ENCODE peak calls at places on chromosomes 6 and 20, in seven cellular contexts. One of them, this sample, is unnamed.

GRCh38 chr6:159044899-159045727 is at the start of gene TAGAP:
- DNase-seq in astrocyte of the cerebellum: no peak
- DNase-seq in endodermal cell: no peak
- DNase-seq in body of pancreas: peak
- DNase-seq in tibial artery: peak
- DNase-seq in CD8-positive, alpha-beta T cell: peak
- DNase-seq in nephron progenitor cell: no peak
- DNase-seq in this sample: peak

GRCh38 chr6:52157301-52157930 is 28.8 kb upstream of the IL17A start:
- DNase-seq in astrocyte of the cerebellum: no peak
- DNase-seq in endodermal cell: no peak
- DNase-seq in body of pancreas: no peak
- DNase-seq in tibial artery: no peak
- DNase-seq in CD8-positive, alpha-beta T cell: no peak
- DNase-seq in nephron progenitor cell: no peak
- DNase-seq in this sample: no peak

GRCh38 chr6:43129434-43130194 is 41.5 kb upstream of the SRF start:
- DNase-seq in astrocyte of the cerebellum: peak
- DNase-seq in endodermal cell: peak
- DNase-seq in body of pancreas: no peak
- DNase-seq in tibial artery: no peak
- DNase-seq in CD8-positive, alpha-beta T cell: no peak
- DNase-seq in nephron progenitor cell: peak
- DNase-seq in this sample: no peak

GRCh38 chr6:150813993-150814359 is 51.5 kb upstream of the MTHFD1L start:
- DNase-seq in astrocyte of the cerebellum: peak
- DNase-seq in endodermal cell: no peak
- DNase-seq in body of pancreas: no peak
- DNase-seq in tibial artery: no peak
- DNase-seq in CD8-positive, alpha-beta T cell: no peak
- DNase-seq in nephron progenitor cell: no peak
- DNase-seq in this sample: no peak

GRCh38 chr6:35449287-35449881 is 2.8 kb upstream of the FANCE start:
- DNase-seq in astrocyte of the cerebellum: no peak
- DNase-seq in endodermal cell: peak
- DNase-seq in body of pancreas: peak
- DNase-seq in tibial artery: no peak
- DNase-seq in CD8-positive, alpha-beta T cell: no peak
- DNase-seq in nephron progenitor cell: peak
- DNase-seq in this sample: peak

GRCh38 chr6:111534366-111534765 is 51.3 kb upstream of the REV3L start:
- DNase-seq in astrocyte of the cerebellum: peak
- DNase-seq in endodermal cell: no peak
- DNase-seq in body of pancreas: peak
- DNase-seq in tibial artery: no peak
- DNase-seq in CD8-positive, alpha-beta T cell: no peak
- DNase-seq in nephron progenitor cell: no peak
- DNase-seq in this sample: no peak

GRCh38 chr6:24131751-24132150 is 5.7 kb downstream of the NRSN1 start:
- DNase-seq in astrocyte of the cerebellum: no peak
- DNase-seq in endodermal cell: no peak
- DNase-seq in body of pancreas: no peak
- DNase-seq in tibial artery: no peak
- DNase-seq in CD8-positive, alpha-beta T cell: no peak
- DNase-seq in nephron progenitor cell: no peak
- DNase-seq in this sample: no peak

GRCh38 chr6:16199792-16200191 is 38.6 kb upstream of the GMPR start:
- DNase-seq in astrocyte of the cerebellum: no peak
- DNase-seq in endodermal cell: no peak
- DNase-seq in body of pancreas: no peak
- DNase-seq in tibial artery: no peak
- DNase-seq in CD8-positive, alpha-beta T cell: no peak
- DNase-seq in nephron progenitor cell: peak
- DNase-seq in this sample: no peak

GRCh38 chr6:149043476-149044130 is 273.9 kb upstream of the TAB2 start:
- DNase-seq in astrocyte of the cerebellum: no peak
- DNase-seq in endodermal cell: peak
- DNase-seq in body of pancreas: no peak
- DNase-seq in tibial artery: no peak
- DNase-seq in CD8-positive, alpha-beta T cell: no peak
- DNase-seq in nephron progenitor cell: peak
- DNase-seq in this sample: no peak

GRCh38 chr6:140636237-140636636 is 1261.8 kb upstream of the CITED2 start:
- DNase-seq in astrocyte of the cerebellum: no peak
- DNase-seq in endodermal cell: no peak
- DNase-seq in body of pancreas: no peak
- DNase-seq in tibial artery: no peak
- DNase-seq in CD8-positive, alpha-beta T cell: no peak
- DNase-seq in nephron progenitor cell: no peak
- DNase-seq in this sample: no peak

GRCh38 chr6:1310628-1311399 is 1.1 kb upstream of the FOXQ1 start:
- DNase-seq in astrocyte of the cerebellum: no peak
- DNase-seq in endodermal cell: peak
- DNase-seq in body of pancreas: peak
- DNase-seq in tibial artery: no peak
- DNase-seq in CD8-positive, alpha-beta T cell: no peak
- DNase-seq in nephron progenitor cell: peak
- DNase-seq in this sample: no peak

GRCh38 chr6:139029470-139030210 is 1.1 kb downstream of the ABRACL start:
- DNase-seq in astrocyte of the cerebellum: no peak
- DNase-seq in endodermal cell: peak
- DNase-seq in body of pancreas: peak
- DNase-seq in tibial artery: peak
- DNase-seq in CD8-positive, alpha-beta T cell: peak
- DNase-seq in nephron progenitor cell: peak
- DNase-seq in this sample: no peak

GRCh38 chr6:137798261-137798660 is 68.8 kb upstream of the TNFAIP3 start:
- DNase-seq in astrocyte of the cerebellum: no peak
- DNase-seq in endodermal cell: no peak
- DNase-seq in body of pancreas: no peak
- DNase-seq in tibial artery: no peak
- DNase-seq in CD8-positive, alpha-beta T cell: no peak
- DNase-seq in nephron progenitor cell: no peak
- DNase-seq in this sample: no peak

GRCh38 chr6:140393665-140394064 is 1019.2 kb upstream of the CITED2 start:
- DNase-seq in astrocyte of the cerebellum: no peak
- DNase-seq in endodermal cell: no peak
- DNase-seq in body of pancreas: no peak
- DNase-seq in tibial artery: no peak
- DNase-seq in CD8-positive, alpha-beta T cell: no peak
- DNase-seq in nephron progenitor cell: no peak
- DNase-seq in this sample: no peak

GRCh38 chr20:17226410-17227198 is at the start of gene PCSK2:
- DNase-seq in astrocyte of the cerebellum: peak
- DNase-seq in endodermal cell: peak
- DNase-seq in body of pancreas: peak
- DNase-seq in tibial artery: no peak
- DNase-seq in CD8-positive, alpha-beta T cell: no peak
- DNase-seq in nephron progenitor cell: peak
- DNase-seq in this sample: no peak

GRCh38 chr6:16690244-16691142 is 70.8 kb downstream of the ATXN1 start:
- DNase-seq in astrocyte of the cerebellum: no peak
- DNase-seq in endodermal cell: no peak
- DNase-seq in body of pancreas: no peak
- DNase-seq in tibial artery: no peak
- DNase-seq in CD8-positive, alpha-beta T cell: no peak
- DNase-seq in nephron progenitor cell: no peak
- DNase-seq in this sample: no peak

GRCh38 chr6:52530351-52530750 is 46.5 kb downstream of the TRAM2 start:
- DNase-seq in astrocyte of the cerebellum: no peak
- DNase-seq in endodermal cell: no peak
- DNase-seq in body of pancreas: no peak
- DNase-seq in tibial artery: no peak
- DNase-seq in CD8-positive, alpha-beta T cell: no peak
- DNase-seq in nephron progenitor cell: no peak
- DNase-seq in this sample: no peak

GRCh38 chr20:62578294-62578897 is 63.9 kb upstream of the SLCO4A1 start:
- DNase-seq in astrocyte of the cerebellum: no peak
- DNase-seq in endodermal cell: no peak
- DNase-seq in body of pancreas: no peak
- DNase-seq in tibial artery: no peak
- DNase-seq in CD8-positive, alpha-beta T cell: no peak
- DNase-seq in nephron progenitor cell: no peak
- DNase-seq in this sample: no peak

GRCh38 chr20:24289737-24290481 is 179.5 kb upstream of the SYNDIG1 start:
- DNase-seq in astrocyte of the cerebellum: peak
- DNase-seq in endodermal cell: peak
- DNase-seq in body of pancreas: no peak
- DNase-seq in tibial artery: no peak
- DNase-seq in CD8-positive, alpha-beta T cell: no peak
- DNase-seq in nephron progenitor cell: no peak
- DNase-seq in this sample: no peak

DNA sequence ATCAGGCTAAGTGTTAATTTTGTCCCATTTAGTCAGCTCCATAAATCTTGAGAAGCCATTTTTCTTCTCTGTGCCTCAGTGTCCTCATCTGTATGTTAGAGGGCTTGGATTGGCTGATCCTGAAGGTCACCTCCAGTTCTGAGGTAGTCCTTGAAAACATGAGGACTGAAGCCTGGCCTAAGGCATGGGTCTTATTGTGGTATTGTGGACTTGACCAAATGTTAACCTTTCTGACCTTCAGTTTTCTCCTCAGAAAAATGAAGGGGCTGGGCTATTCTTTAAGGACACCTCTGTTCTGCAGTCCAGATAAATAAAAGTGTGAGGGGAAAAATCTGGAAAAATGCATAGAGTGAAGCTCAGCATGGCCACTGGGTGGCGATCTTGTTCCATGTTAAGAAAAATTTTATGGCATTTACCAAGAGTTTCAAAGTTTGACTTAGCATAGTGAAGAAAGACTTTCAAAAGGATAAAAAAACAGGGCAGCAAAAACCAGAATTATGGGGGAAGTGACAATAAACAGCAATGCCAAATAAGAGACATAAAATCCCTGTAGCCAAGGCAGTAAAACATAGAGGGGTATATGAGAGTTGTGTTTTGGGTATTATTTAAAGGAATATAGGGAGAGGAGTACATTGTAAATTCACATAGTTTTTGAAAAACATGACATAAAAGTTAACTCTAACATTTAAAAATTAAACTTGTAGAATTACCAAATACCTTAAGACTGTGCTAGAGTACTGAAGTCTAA is 13.2 kb upstream of the TFB1M start:
- DNase-seq in astrocyte of the cerebellum: peak
- DNase-seq in endodermal cell: peak
- DNase-seq in body of pancreas: peak
- DNase-seq in tibial artery: peak
- DNase-seq in CD8-positive, alpha-beta T cell: peak
- DNase-seq in nephron progenitor cell: peak
- DNase-seq in this sample: peak
- TF ChIP-seq CTCF in astrocyte of the cerebellum: peak
- TF ChIP-seq CTCF in endodermal cell: peak
- TF ChIP-seq CTCF in body of pancreas: peak
- TF ChIP-seq CTCF in tibial artery: peak
- TF ChIP-seq CTCF in CD8-positive, alpha-beta T cell: peak
- TF ChIP-seq CTCF in nephron progenitor cell: peak
- TF ChIP-seq CTCF in this sample: peak

GRCh38 chr20:52785678-52786077 is 186.5 kb upstream of the TSHZ2 start:
- DNase-seq in astrocyte of the cerebellum: no peak
- DNase-seq in endodermal cell: no peak
- DNase-seq in body of pancreas: no peak
- DNase-seq in tibial artery: peak
- DNase-seq in CD8-positive, alpha-beta T cell: no peak
- DNase-seq in nephron progenitor cell: no peak
- DNase-seq in this sample: no peak

GRCh38 chr20:52779125-52779524 is 193.0 kb upstream of the TSHZ2 start:
- DNase-seq in astrocyte of the cerebellum: no peak
- DNase-seq in endodermal cell: no peak
- DNase-seq in body of pancreas: no peak
- DNase-seq in tibial artery: no peak
- DNase-seq in CD8-positive, alpha-beta T cell: no peak
- DNase-seq in nephron progenitor cell: no peak
- DNase-seq in this sample: no peak

GRCh38 chr20:52789716-52790115 is 182.4 kb upstream of the TSHZ2 start:
- DNase-seq in astrocyte of the cerebellum: no peak
- DNase-seq in endodermal cell: no peak
- DNase-seq in body of pancreas: no peak
- DNase-seq in tibial artery: no peak
- DNase-seq in CD8-positive, alpha-beta T cell: no peak
- DNase-seq in nephron progenitor cell: no peak
- DNase-seq in this sample: no peak

DNA sequence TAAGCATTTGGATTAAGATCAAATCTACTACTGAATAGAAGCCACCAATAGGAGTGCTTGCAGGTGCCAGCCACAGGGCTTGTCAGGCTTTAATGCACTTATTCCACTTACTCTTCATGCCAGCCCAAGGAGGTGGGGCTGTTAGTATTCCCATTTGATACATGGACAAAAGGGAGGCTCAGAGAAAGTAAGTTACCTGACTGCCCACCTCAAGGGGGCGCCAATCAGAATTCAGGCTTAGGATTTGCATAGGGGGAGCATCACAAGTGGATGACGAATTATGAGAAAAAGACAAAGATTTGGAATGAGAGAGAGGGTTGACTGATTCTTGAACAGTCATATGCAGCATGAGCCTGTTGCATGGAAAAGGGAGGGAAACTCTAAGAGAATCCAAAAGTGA is 188.4 kb upstream of the TSHZ2 start:
- DNase-seq in astrocyte of the cerebellum: no peak
- DNase-seq in endodermal cell: peak
- DNase-seq in body of pancreas: no peak
- DNase-seq in tibial artery: no peak
- DNase-seq in CD8-positive, alpha-beta T cell: no peak
- DNase-seq in nephron progenitor cell: peak
- DNase-seq in this sample: no peak
- TF ChIP-seq CTCF in astrocyte of the cerebellum: peak
- TF ChIP-seq CTCF in endodermal cell: peak
- TF ChIP-seq CTCF in body of pancreas: no peak
- TF ChIP-seq CTCF in tibial artery: no peak
- TF ChIP-seq CTCF in CD8-positive, alpha-beta T cell: no peak
- TF ChIP-seq CTCF in nephron progenitor cell: no peak
- TF ChIP-seq CTCF in this sample: peak

GRCh38 chr6:166456360-166457156 is 73.8 kb upstream of the MPC1 start:
- DNase-seq in astrocyte of the cerebellum: peak
- DNase-seq in endodermal cell: peak
- DNase-seq in body of pancreas: peak
- DNase-seq in tibial artery: no peak
- DNase-seq in CD8-positive, alpha-beta T cell: no peak
- DNase-seq in nephron progenitor cell: no peak
- DNase-seq in this sample: peak
- TF ChIP-seq CTCF in astrocyte of the cerebellum: peak
- TF ChIP-seq CTCF in endodermal cell: peak
- TF ChIP-seq CTCF in body of pancreas: no peak
- TF ChIP-seq CTCF in tibial artery: peak
- TF ChIP-seq CTCF in CD8-positive, alpha-beta T cell: no peak
- TF ChIP-seq CTCF in nephron progenitor cell: no peak
- TF ChIP-seq CTCF in this sample: peak

DNA sequence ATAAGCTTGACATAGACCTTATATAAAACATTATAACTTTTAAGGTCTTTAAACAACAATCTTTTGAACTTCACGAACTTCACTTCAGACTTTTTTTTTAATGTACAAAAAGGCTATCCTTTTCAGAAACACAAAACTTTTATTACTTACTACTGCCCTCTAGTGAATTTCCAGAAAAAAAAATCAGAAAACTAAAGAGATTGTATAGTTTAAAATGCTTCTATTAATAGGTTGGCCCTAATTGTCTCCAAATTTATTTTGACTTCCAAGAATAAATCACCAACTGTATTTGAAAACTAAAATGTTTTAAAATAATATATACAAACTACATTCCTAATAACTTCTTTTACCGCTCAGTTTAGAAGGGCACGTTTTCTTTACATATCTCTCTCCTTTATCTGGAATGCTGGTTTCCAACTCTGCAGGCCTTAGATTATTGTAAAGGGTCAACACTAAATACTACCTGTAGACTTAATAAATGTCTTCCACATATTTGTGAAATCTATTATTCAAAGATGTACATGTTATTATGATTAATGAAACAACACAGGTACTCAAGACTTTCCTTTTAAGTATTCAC is 66.8 kb downstream of the LMBRD1 start:
- DNase-seq in astrocyte of the cerebellum: no peak
- DNase-seq in endodermal cell: no peak
- DNase-seq in body of pancreas: no peak
- DNase-seq in tibial artery: no peak
- DNase-seq in CD8-positive, alpha-beta T cell: no peak
- DNase-seq in nephron progenitor cell: no peak
- DNase-seq in this sample: peak
- TF ChIP-seq CTCF in astrocyte of the cerebellum: no peak
- TF ChIP-seq CTCF in endodermal cell: peak
- TF ChIP-seq CTCF in body of pancreas: no peak
- TF ChIP-seq CTCF in tibial artery: peak
- TF ChIP-seq CTCF in CD8-positive, alpha-beta T cell: peak
- TF ChIP-seq CTCF in nephron progenitor cell: peak
- TF ChIP-seq CTCF in this sample: peak